ENCODE peak calls at places on chromosomes 13 and 19, in eight cellular contexts. L is heart left ventricle, H is psoas muscle, A is A549, S is uterus, X is H9, R is WERI-Rb-1, B is heart right ventricle. V is an unnamed sample.

GRCh38 chr19:33246729-33247440 is 21.2 kb upstream of the SLC7A10 start:
- DNase-seq in L (no peak), H (peak), A (no peak), S (no peak), X (no peak), R (no peak), B (no peak), V (no peak)

GRCh38 chr19:40807147-40808020 is 8.4 kb downstream of the EGLN2 start:
- DNase-seq in L (no peak), H (no peak), A (peak), S (peak), X (peak), R (peak), B (no peak), V (peak)

GRCh38 chr19:55080915-55081772 is 5.5 kb downstream of the EPS8L1 start:
- DNase-seq in L (peak), H (peak), A (peak), S (no peak), X (peak), R (peak), B (peak), V (peak)

GRCh38 chr13:59750860-59751259 is 412.9 kb downstream of the DIAPH3 start:
- DNase-seq in L (no peak), H (no peak), A (no peak), S (no peak), X (peak), R (no peak), B (no peak), V (no peak)

GRCh38 chr13:20664304-20664703 is 39.2 kb upstream of the IL17D start:
- DNase-seq in L (no peak), H (no peak), A (no peak), S (no peak), X (no peak), R (no peak), B (no peak), V (no peak)

GRCh38 chr19:39057615-39058014 is 25.3 kb upstream of the FBXO27 start:
- DNase-seq in L (no peak), H (no peak), A (no peak), S (no peak), X (no peak), R (no peak), B (no peak), V (no peak)

GRCh38 chr13:27001705-27002104 is 169.9 kb downstream of the USP12 start:
- DNase-seq in L (no peak), H (no peak), A (no peak), S (no peak), X (no peak), R (no peak), B (no peak), V (no peak)

GRCh38 chr13:45295536-45295935 is 45.4 kb downstream of the TPT1 start:
- DNase-seq in L (no peak), H (no peak), A (no peak), S (no peak), X (no peak), R (no peak), B (no peak), V (no peak)

GRCh38 chr19:15463865-15464371 is 426 bp downstream of the RASAL3 start:
- DNase-seq in L (peak), H (peak), A (no peak), S (no peak), X (peak), R (no peak), B (no peak), V (no peak)

GRCh38 chr13:113967206-113967720 is 6.6 kb downstream of the C13orf46 start:
- DNase-seq in L (no peak), H (peak), A (no peak), S (no peak), X (no peak), R (no peak), B (no peak), V (no peak)

GRCh38 chr13:48492123-48493075 is 40.5 kb downstream of the RCBTB2 start:
- DNase-seq in L (peak), H (peak), A (no peak), S (peak), X (no peak), R (no peak), B (peak), V (no peak)

GRCh38 chr13:72061613-72062012 is 194.6 kb upstream of the DACH1 start:
- DNase-seq in L (no peak), H (no peak), A (no peak), S (no peak), X (no peak), R (no peak), B (no peak), V (no peak)

DNA sequence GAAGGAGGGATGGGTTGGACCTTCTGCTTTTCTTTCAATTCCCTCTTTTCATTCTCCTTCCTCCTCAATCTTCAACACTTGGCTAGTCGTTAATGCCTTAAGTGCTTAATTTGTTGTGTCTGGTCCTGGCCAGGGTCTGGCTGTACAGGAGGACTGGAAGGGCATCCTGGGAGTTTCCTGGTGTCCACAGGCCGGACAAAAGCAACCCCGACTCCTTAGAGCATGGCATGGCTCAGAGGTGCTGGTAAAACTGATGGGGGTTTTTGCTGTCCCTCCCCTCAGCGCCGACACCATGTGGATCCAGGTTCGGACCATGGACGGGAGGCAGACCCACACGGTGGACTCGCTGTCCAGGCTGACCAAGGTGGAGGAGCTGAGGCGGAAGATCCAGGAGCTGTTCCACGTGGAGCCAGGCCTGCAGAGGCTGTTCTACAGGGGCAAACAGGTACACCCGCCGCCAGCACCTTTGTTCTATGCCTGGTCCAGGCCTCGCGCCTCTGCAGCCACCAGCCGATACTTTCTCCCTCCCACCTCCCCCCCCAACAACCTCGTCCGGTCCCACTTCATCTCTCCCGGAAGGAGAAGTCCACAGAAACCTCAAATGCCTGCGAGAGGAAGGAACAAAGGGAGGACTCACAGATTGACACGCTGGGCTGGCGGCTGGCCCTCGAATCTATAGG is 1.4 kb downstream of the UHRF1 start:
- DNase-seq in L (no peak), H (no peak), A (no peak), S (no peak), X (no peak), R (no peak), B (no peak), V (peak)
- H3K27ac ChIP-seq in L (no peak), H (no peak), A (peak), S (no peak), X (no peak), R (peak), B (no peak), V (peak)

DNA sequence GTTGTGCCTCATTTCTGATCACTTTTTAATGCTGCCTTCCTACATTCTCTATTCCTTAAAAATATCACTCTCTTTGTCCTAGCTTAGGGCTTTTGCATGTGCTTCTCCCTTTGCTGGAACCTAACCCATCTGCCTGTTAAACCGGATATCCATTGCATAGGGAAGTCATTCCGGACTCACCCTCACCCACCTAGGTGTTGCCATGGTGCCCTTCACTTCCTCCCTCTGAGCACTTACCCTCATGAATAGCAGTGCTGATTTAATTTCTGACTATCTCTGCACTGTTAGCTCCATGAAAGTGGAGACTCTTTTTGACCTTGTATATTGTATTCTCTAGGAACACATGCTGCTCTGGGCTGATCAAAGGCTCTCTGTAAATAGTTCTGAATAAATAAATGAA is 401.9 kb downstream of the PCDH20 start:
- DNase-seq in L (no peak), H (no peak), A (no peak), S (no peak), X (no peak), R (no peak), B (no peak), V (no peak)
- TF ChIP-seq CTCF in L (no peak), H (no peak), A (no peak), S (no peak), X (no peak), R (no peak), B (no peak), V (no peak)

GRCh38 chr13:42892760-42893159 is 99.3 kb downstream of the EPSTI1 start:
- DNase-seq in L (no peak), H (no peak), A (no peak), S (no peak), X (no peak), R (no peak), B (no peak), V (peak)
- H3K27ac ChIP-seq in L (no peak), H (peak), A (peak), S (no peak), X (no peak), R (no peak), B (no peak), V (no peak)

DNA sequence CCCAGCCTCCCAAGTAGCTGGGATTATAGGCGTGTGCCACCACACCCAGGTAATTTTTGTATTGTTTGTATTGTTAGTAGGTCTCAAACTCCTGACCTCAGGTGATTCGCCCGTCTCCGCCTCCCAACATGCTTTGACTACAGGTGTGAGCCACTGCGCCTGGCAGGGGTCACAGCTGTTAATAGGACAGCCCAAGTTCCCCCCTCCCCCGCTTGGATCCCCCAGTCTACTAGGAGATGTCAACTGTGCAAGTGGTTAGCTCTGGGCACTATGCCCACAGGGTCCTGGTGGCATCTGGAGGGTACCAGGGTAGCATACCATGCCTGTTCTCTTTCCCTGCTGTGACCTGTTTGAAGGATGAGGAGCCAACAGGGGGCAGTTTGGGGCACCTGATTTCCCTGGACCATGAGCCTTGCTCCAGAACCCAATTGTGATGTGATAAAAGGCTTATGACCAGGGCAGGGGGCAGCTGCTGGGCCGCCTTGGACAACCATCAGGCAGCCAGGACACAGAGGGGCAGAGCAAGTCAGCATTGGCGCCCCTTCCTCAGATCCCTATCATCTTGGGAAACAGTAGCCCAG is at the start of gene TSPAN16:
- DNase-seq in L (no peak), H (no peak), A (no peak), S (peak), X (no peak), R (no peak), B (no peak), V (no peak)
- TF ChIP-seq CTCF in L (no peak), H (no peak), A (no peak), S (no peak), X (peak), R (peak), B (no peak), V (no peak)

V was measured in RWPE1.